ENCODE peak calls at places on chromosomes 4 and X, in ten cellular contexts. G is AG09319, K is GM04503, Y is iPS DF 19.7, L is foreskin fibroblast, O is T-helper 2 cell, A is B cell, S is C1 segment of cervical spinal cord, D is tibial nerve, Z is RPMI8226. E is an unnamed sample.

GRCh38 chr4:140250989-140251552 is 97.1 kb upstream of the MAML3 start:
- DNase-seq in A (no peak), Y (no peak), L (no peak), Z (no peak), S (no peak), D (no peak), K (no peak), O (no peak), G (no peak), E (no peak)

GRCh38 chrX:147953976-147954375 is 27.2 kb upstream of the FMR1NB start:
- DNase-seq in G (no peak), K (no peak), D (peak), O (no peak), S (no peak), A (no peak), Z (no peak), L (peak), Y (no peak), E (no peak)

GRCh38 chr4:43242611-43243010 is 350.1 kb downstream of the GRXCR1 start:
- DNase-seq in G (no peak), O (no peak), K (peak), S (no peak), A (no peak), L (peak), Z (no peak), D (no peak), Y (no peak), E (no peak)

GRCh38 chr4:174122705-174123104 is 160.8 kb downstream of the FBXO8 start:
- DNase-seq in L (peak), G (no peak), O (no peak), Z (no peak), A (no peak), K (no peak), D (no peak), S (no peak), Y (no peak), E (no peak)

GRCh38 chr4:40998680-40999358 is 215.5 kb downstream of the APBB2 start:
- DNase-seq in K (no peak), O (no peak), S (no peak), G (no peak), D (no peak), Z (no peak), A (no peak), Y (no peak), L (peak), E (no peak)

GRCh38 chrX:115402299-115402698 is 112.8 kb downstream of the LUZP4 start:
- DNase-seq in S (no peak), K (no peak), Z (no peak), L (no peak), O (no peak), D (no peak), G (no peak), Y (no peak), A (no peak), E (no peak)

GRCh38 chrX:103794117-103794516 is 17.5 kb downstream of the PLP1 start:
- DNase-seq in G (no peak), L (peak), K (no peak), O (no peak), Y (no peak), D (no peak), Z (no peak), A (no peak), S (no peak), E (no peak)

GRCh38 chrX:16827225-16827624 is 41.0 kb downstream of the TXLNG start:
- DNase-seq in Y (no peak), G (no peak), A (no peak), L (no peak), Z (no peak), K (no peak), O (no peak), S (no peak), D (no peak), E (no peak)

GRCh38 chrX:2693526-2694002 is 2.5 kb downstream of the CD99 start:
- DNase-seq in S (no peak), D (no peak), Y (no peak), L (no peak), K (no peak), O (no peak), A (no peak), Z (no peak), G (no peak), E (no peak)

GRCh38 chr4:13917010-13917409 is 289.5 kb upstream of the BOD1L1 start:
- DNase-seq in Y (no peak), K (peak), D (no peak), G (no peak), S (no peak), L (peak), O (no peak), Z (no peak), A (no peak), E (no peak)

GRCh38 chr4:74365761-74366160 is 816 bp downstream of the EREG start:
- DNase-seq in A (no peak), O (no peak), Y (no peak), S (no peak), L (peak), Z (no peak), K (no peak), G (no peak), D (no peak), E (no peak)

E was measured in CD4-positive, alpha-beta T cell.